ENCODE peak calls at places on chromosomes 6 and 20, in five cellular contexts. One of them, this sample, is unnamed.
A peak's percentile ranks its signal among the peaks of the same experiment; 100 is the strongest.

GRCh38 chr6:151147118-151147832 is 92.5 kb upstream of the AKAP12 start:
- DNase-seq in MV-4-11: no peak
- DNase-seq in cardiac muscle cell: peak; percentile 49
- DNase-seq in amygdala: no peak
- DNase-seq in Right ventricle myocardium superior: peak; percentile 57
- DNase-seq in this sample: no peak

GRCh38 chr6:133894795-133895401 is 6.0 kb downstream of the TCF21 start:
- DNase-seq in Right ventricle myocardium superior: no peak
- DNase-seq in MV-4-11: no peak
- DNase-seq in amygdala: no peak
- DNase-seq in cardiac muscle cell: peak; percentile 92
- DNase-seq in this sample: no peak

GRCh38 chr6:25218346-25218745 is 60.8 kb upstream of the CARMIL1 start:
- DNase-seq in cardiac muscle cell: no peak
- DNase-seq in amygdala: no peak
- DNase-seq in Right ventricle myocardium superior: no peak
- DNase-seq in MV-4-11: no peak
- DNase-seq in this sample: no peak

GRCh38 chr20:50314326-50314725 is 123.7 kb downstream of the CEBPB start:
- DNase-seq in cardiac muscle cell: no peak
- DNase-seq in MV-4-11: no peak
- DNase-seq in amygdala: no peak
- DNase-seq in Right ventricle myocardium superior: no peak
- DNase-seq in this sample: no peak

GRCh38 chr6:75208564-75209431 is 2.9 kb upstream of the COL12A1 start:
- DNase-seq in amygdala: peak; percentile 65
- DNase-seq in cardiac muscle cell: peak; percentile 91
- DNase-seq in MV-4-11: peak; percentile 57
- DNase-seq in Right ventricle myocardium superior: peak; percentile 90
- DNase-seq in this sample: peak; percentile 69

GRCh38 chr6:44701637-44702101 is 314.2 kb downstream of the CDC5L start:
- DNase-seq in cardiac muscle cell: peak; percentile 76
- DNase-seq in amygdala: no peak
- DNase-seq in Right ventricle myocardium superior: no peak
- DNase-seq in MV-4-11: no peak
- DNase-seq in this sample: no peak

GRCh38 chr6:7112741-7113313 is 5.1 kb downstream of the RREB1 start:
- DNase-seq in MV-4-11: no peak
- DNase-seq in cardiac muscle cell: no peak
- DNase-seq in amygdala: no peak
- DNase-seq in Right ventricle myocardium superior: peak; percentile 48
- DNase-seq in this sample: no peak

GRCh38 chr20:62776692-62777527 is 19.4 kb upstream of the MRGBP start:
- DNase-seq in cardiac muscle cell: no peak
- DNase-seq in Right ventricle myocardium superior: no peak
- DNase-seq in amygdala: no peak
- DNase-seq in MV-4-11: peak; percentile 18
- DNase-seq in this sample: no peak

GRCh38 chr6:154167163-154167562 is 128.1 kb downstream of the OPRM1 start:
- DNase-seq in MV-4-11: peak; percentile 78
- DNase-seq in cardiac muscle cell: no peak
- DNase-seq in Right ventricle myocardium superior: no peak
- DNase-seq in amygdala: no peak
- DNase-seq in this sample: no peak

GRCh38 chr6:157877573-157878011 is 54.5 kb downstream of the SNX9 start:
- DNase-seq in amygdala: no peak
- DNase-seq in cardiac muscle cell: no peak
- DNase-seq in Right ventricle myocardium superior: no peak
- DNase-seq in MV-4-11: no peak
- DNase-seq in this sample: no peak

GRCh38 chr6:11920566-11920965 is 91.5 kb upstream of the HIVEP1 start:
- DNase-seq in amygdala: no peak
- DNase-seq in Right ventricle myocardium superior: no peak
- DNase-seq in cardiac muscle cell: no peak
- DNase-seq in MV-4-11: no peak
- DNase-seq in this sample: no peak

GRCh38 chr6:113699239-113699638 is 157.9 kb upstream of the MARCKS start:
- DNase-seq in Right ventricle myocardium superior: no peak
- DNase-seq in MV-4-11: no peak
- DNase-seq in cardiac muscle cell: no peak
- DNase-seq in amygdala: no peak
- DNase-seq in this sample: no peak

GRCh38 chr6:72894091-72894490 is 272.2 kb downstream of the KCNQ5 start:
- DNase-seq in MV-4-11: no peak
- DNase-seq in Right ventricle myocardium superior: no peak
- DNase-seq in amygdala: no peak
- DNase-seq in cardiac muscle cell: no peak
- DNase-seq in this sample: no peak

GRCh38 chr6:89562114-89562815 is 76.3 kb downstream of the LYRM2 start:
- DNase-seq in Right ventricle myocardium superior: no peak
- DNase-seq in MV-4-11: no peak
- DNase-seq in amygdala: peak; percentile 56
- DNase-seq in cardiac muscle cell: peak; percentile 4
- DNase-seq in this sample: peak; percentile 39

GRCh38 chr20:1430004-1430451 is 36.6 kb downstream of the NSFL1C start:
- DNase-seq in MV-4-11: no peak
- DNase-seq in Right ventricle myocardium superior: no peak
- DNase-seq in amygdala: no peak
- DNase-seq in cardiac muscle cell: peak; percentile 56
- DNase-seq in this sample: no peak

GRCh38 chr20:25738198-25738597 is 41.5 kb upstream of the ZNF337 start:
- DNase-seq in MV-4-11: no peak
- DNase-seq in amygdala: no peak
- DNase-seq in Right ventricle myocardium superior: no peak
- DNase-seq in cardiac muscle cell: no peak
- DNase-seq in this sample: no peak

GRCh38 chr6:140029551-140029950 is 655.1 kb upstream of the CITED2 start:
- DNase-seq in MV-4-11: no peak
- DNase-seq in amygdala: no peak
- DNase-seq in Right ventricle myocardium superior: no peak
- DNase-seq in cardiac muscle cell: no peak
- DNase-seq in this sample: no peak

GRCh38 chr20:32563311-32564272 is 21.5 kb downstream of the NOL4L start:
- DNase-seq in amygdala: no peak
- DNase-seq in cardiac muscle cell: no peak
- DNase-seq in MV-4-11: no peak
- DNase-seq in Right ventricle myocardium superior: no peak
- DNase-seq in this sample: no peak

GRCh38 chr6:169982461-169983386 is 231.3 kb downstream of the ERMARD start:
- DNase-seq in MV-4-11: no peak
- DNase-seq in amygdala: no peak
- DNase-seq in cardiac muscle cell: no peak
- DNase-seq in Right ventricle myocardium superior: no peak
- DNase-seq in this sample: no peak

GRCh38 chr20:58853466-58853865 is 950 bp downstream of the GNAS start:
- DNase-seq in MV-4-11: no peak
- DNase-seq in Right ventricle myocardium superior: no peak
- DNase-seq in cardiac muscle cell: no peak
- DNase-seq in amygdala: no peak
- DNase-seq in this sample: no peak

GRCh38 chr20:42112161-42112560 is 494.0 kb upstream of the CHD6 start:
- DNase-seq in cardiac muscle cell: no peak
- DNase-seq in amygdala: no peak
- DNase-seq in Right ventricle myocardium superior: no peak
- DNase-seq in MV-4-11: no peak
- DNase-seq in this sample: no peak

GRCh38 chr6:49744259-49744658 is at the start of gene CRISP3:
- DNase-seq in MV-4-11: no peak
- DNase-seq in amygdala: no peak
- DNase-seq in Right ventricle myocardium superior: no peak
- DNase-seq in cardiac muscle cell: no peak
- DNase-seq in this sample: no peak

GRCh38 chr6:127026247-127026646 is 92.2 kb upstream of the RSPO3 start:
- DNase-seq in cardiac muscle cell: no peak
- DNase-seq in amygdala: no peak
- DNase-seq in Right ventricle myocardium superior: no peak
- DNase-seq in MV-4-11: no peak
- DNase-seq in this sample: no peak

GRCh38 chr20:63957690-63958441 is 1.6 kb upstream of the UCKL1 start:
- DNase-seq in cardiac muscle cell: peak; percentile 67
- DNase-seq in Right ventricle myocardium superior: peak; percentile 48
- DNase-seq in MV-4-11: no peak
- DNase-seq in amygdala: no peak
- DNase-seq in this sample: no peak

GRCh38 chr6:2661651-2662050 is 89.1 kb downstream of the MYLK4 start:
- DNase-seq in Right ventricle myocardium superior: no peak
- DNase-seq in cardiac muscle cell: no peak
- DNase-seq in amygdala: no peak
- DNase-seq in MV-4-11: no peak
- DNase-seq in this sample: no peak

This sample was measured in substantia nigra.